ENCODE peak calls at places on chromosomes 12 and 14, in ten cellular contexts. One of them, this sample, is unnamed.

GRCh38 chr12:70919597-70920035 is 922 bp downstream of the PTPRR start:
- DNase-seq in ovary: no peak
- DNase-seq in A549: no peak
- DNase-seq in HepG2: no peak
- DNase-seq in transverse colon: no peak
- DNase-seq in suprapubic skin: no peak
- DNase-seq in stomach: no peak
- DNase-seq in H1: no peak
- DNase-seq in K562: no peak
- DNase-seq in SK-N-SH: peak; percentile 48
- DNase-seq in this sample: no peak

GRCh38 chr14:30330452-30330851 is 228.5 kb upstream of the G2E3 start:
- DNase-seq in ovary: no peak
- DNase-seq in A549: no peak
- DNase-seq in HepG2: no peak
- DNase-seq in transverse colon: no peak
- DNase-seq in suprapubic skin: no peak
- DNase-seq in stomach: no peak
- DNase-seq in H1: no peak
- DNase-seq in K562: peak; percentile 29
- DNase-seq in SK-N-SH: peak; percentile 8
- DNase-seq in this sample: no peak

GRCh38 chr14:38316922-38317321 is 61.0 kb upstream of the CLEC14A start:
- DNase-seq in ovary: no peak
- DNase-seq in A549: no peak
- DNase-seq in HepG2: no peak
- DNase-seq in transverse colon: no peak
- DNase-seq in suprapubic skin: no peak
- DNase-seq in stomach: no peak
- DNase-seq in H1: no peak
- DNase-seq in K562: no peak
- DNase-seq in SK-N-SH: no peak
- DNase-seq in this sample: no peak

GRCh38 chr14:77033622-77034521 is 5.4 kb upstream of the IRF2BPL start:
- DNase-seq in ovary: peak; percentile 80
- DNase-seq in A549: peak; percentile 92
- DNase-seq in HepG2: peak; percentile 81
- DNase-seq in transverse colon: peak; percentile 89
- DNase-seq in suprapubic skin: peak; percentile 92
- DNase-seq in stomach: peak; percentile 82
- DNase-seq in H1: peak; percentile 90
- DNase-seq in K562: no peak
- DNase-seq in SK-N-SH: peak; percentile 91
- DNase-seq in this sample: peak; percentile 72

GRCh38 chr12:88934163-88934747 is 354.0 kb upstream of the KITLG start:
- DNase-seq in ovary: no peak
- DNase-seq in A549: no peak
- DNase-seq in HepG2: no peak
- DNase-seq in transverse colon: no peak
- DNase-seq in suprapubic skin: no peak
- DNase-seq in stomach: no peak
- DNase-seq in H1: no peak
- DNase-seq in K562: no peak
- DNase-seq in SK-N-SH: no peak
- DNase-seq in this sample: no peak

GRCh38 chr14:34711169-34711568 is 3.2 kb downstream of the CFL2 start:
- DNase-seq in ovary: no peak
- DNase-seq in A549: no peak
- DNase-seq in HepG2: no peak
- DNase-seq in transverse colon: peak; percentile 13
- DNase-seq in suprapubic skin: no peak
- DNase-seq in stomach: no peak
- DNase-seq in H1: no peak
- DNase-seq in K562: no peak
- DNase-seq in SK-N-SH: peak; percentile 59
- DNase-seq in this sample: no peak

GRCh38 chr14:51428981-51429380 is 188.9 kb downstream of the TMX1 start:
- DNase-seq in ovary: no peak
- DNase-seq in A549: no peak
- DNase-seq in HepG2: no peak
- DNase-seq in transverse colon: no peak
- DNase-seq in suprapubic skin: no peak
- DNase-seq in stomach: no peak
- DNase-seq in H1: no peak
- DNase-seq in K562: no peak
- DNase-seq in SK-N-SH: no peak
- DNase-seq in this sample: no peak

GRCh38 chr12:95529693-95530225 is 21.5 kb downstream of the USP44 start:
- DNase-seq in ovary: no peak
- DNase-seq in A549: no peak
- DNase-seq in HepG2: no peak
- DNase-seq in transverse colon: no peak
- DNase-seq in suprapubic skin: no peak
- DNase-seq in stomach: no peak
- DNase-seq in H1: no peak
- DNase-seq in K562: no peak
- DNase-seq in SK-N-SH: no peak
- DNase-seq in this sample: no peak

GRCh38 chr12:66662179-66662578 is 16.7 kb downstream of the GRIP1 start:
- DNase-seq in ovary: no peak
- DNase-seq in A549: no peak
- DNase-seq in HepG2: no peak
- DNase-seq in transverse colon: no peak
- DNase-seq in suprapubic skin: no peak
- DNase-seq in stomach: no peak
- DNase-seq in H1: no peak
- DNase-seq in K562: no peak
- DNase-seq in SK-N-SH: no peak
- DNase-seq in this sample: no peak

GRCh38 chr14:39351708-39352107 is 80.5 kb downstream of the FBXO33 start:
- DNase-seq in ovary: no peak
- DNase-seq in A549: no peak
- DNase-seq in HepG2: no peak
- DNase-seq in transverse colon: no peak
- DNase-seq in suprapubic skin: no peak
- DNase-seq in stomach: no peak
- DNase-seq in H1: no peak
- DNase-seq in K562: no peak
- DNase-seq in SK-N-SH: no peak
- DNase-seq in this sample: no peak

GRCh38 chr14:96626121-96626768 is 124.1 kb downstream of the PAPOLA start:
- DNase-seq in ovary: no peak
- DNase-seq in A549: no peak
- DNase-seq in HepG2: no peak
- DNase-seq in transverse colon: peak; percentile 1
- DNase-seq in suprapubic skin: no peak
- DNase-seq in stomach: no peak
- DNase-seq in H1: no peak
- DNase-seq in K562: no peak
- DNase-seq in SK-N-SH: no peak
- DNase-seq in this sample: no peak

GRCh38 chr14:68199465-68200145 is 380.0 kb downstream of the RAD51B start:
- DNase-seq in ovary: peak; percentile 51
- DNase-seq in A549: no peak
- DNase-seq in HepG2: no peak
- DNase-seq in transverse colon: no peak
- DNase-seq in suprapubic skin: no peak
- DNase-seq in stomach: peak; percentile 50
- DNase-seq in H1: peak; percentile 52
- DNase-seq in K562: no peak
- DNase-seq in SK-N-SH: no peak
- DNase-seq in this sample: no peak

GRCh38 chr14:34465069-34465859 is 3.2 kb upstream of the SPTSSA start:
- DNase-seq in ovary: no peak
- DNase-seq in A549: no peak
- DNase-seq in HepG2: peak; percentile 54
- DNase-seq in transverse colon: no peak
- DNase-seq in suprapubic skin: no peak
- DNase-seq in stomach: no peak
- DNase-seq in H1: no peak
- DNase-seq in K562: peak; percentile 45
- DNase-seq in SK-N-SH: no peak
- DNase-seq in this sample: no peak

DNA sequence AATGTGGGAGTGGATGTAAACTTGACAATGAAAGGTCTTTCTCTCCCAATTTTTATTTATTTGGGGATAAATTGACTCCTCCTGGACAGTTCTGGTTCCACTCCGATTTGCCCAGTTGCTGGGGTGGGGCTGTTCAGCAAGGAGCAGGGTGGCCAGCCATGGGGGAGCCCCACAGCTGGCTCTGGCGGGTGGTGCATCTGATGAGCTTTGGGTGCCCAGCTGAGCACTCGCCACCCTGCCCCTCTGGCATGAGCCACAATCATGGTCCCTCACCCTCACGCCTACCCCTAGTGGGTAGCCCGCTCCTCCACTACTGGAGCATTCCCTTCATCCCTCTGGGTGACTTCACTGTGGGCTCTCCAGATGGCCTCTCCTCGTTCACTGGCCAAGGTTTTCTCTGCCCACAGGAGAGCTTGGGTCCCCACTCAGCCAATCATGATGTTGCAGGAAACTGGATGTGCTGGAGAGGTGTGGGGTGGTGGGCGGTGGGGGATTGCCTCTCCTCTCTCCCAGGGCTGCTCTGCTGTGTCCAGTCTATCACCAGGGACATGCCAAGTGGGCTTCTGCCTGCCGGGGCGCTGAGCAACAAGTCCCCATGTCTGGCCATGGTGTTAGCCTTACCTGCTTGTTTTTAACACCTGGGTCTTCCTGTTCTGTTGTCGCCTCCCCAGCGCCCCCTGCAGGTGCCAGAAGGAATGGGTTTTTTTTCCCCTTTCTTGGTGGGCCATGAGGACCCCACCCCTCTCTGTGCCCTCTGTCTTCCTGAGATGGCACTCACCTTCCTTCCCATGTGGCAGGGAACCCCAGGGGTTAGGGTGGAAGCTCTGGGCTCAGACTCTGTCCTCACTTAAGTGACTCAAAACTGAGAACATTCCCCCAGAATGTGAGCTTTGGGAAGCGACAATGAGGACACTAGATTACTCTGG is 3.4 kb downstream of the CYP46A1 start:
- DNase-seq in ovary: peak; percentile 5
- DNase-seq in A549: no peak
- DNase-seq in HepG2: peak; percentile 19
- DNase-seq in transverse colon: no peak
- DNase-seq in suprapubic skin: no peak
- DNase-seq in stomach: no peak
- DNase-seq in H1: peak; percentile 93
- DNase-seq in K562: peak; percentile 18
- DNase-seq in SK-N-SH: no peak
- DNase-seq in this sample: no peak
- TF ChIP-seq EP300 in ovary: no peak
- TF ChIP-seq EP300 in A549: no peak
- TF ChIP-seq EP300 in HepG2: no peak
- TF ChIP-seq EP300 in transverse colon: no peak
- TF ChIP-seq EP300 in suprapubic skin: no peak
- TF ChIP-seq EP300 in stomach: no peak
- TF ChIP-seq EP300 in H1: no peak
- TF ChIP-seq EP300 in K562: no peak
- TF ChIP-seq EP300 in SK-N-SH: no peak
- TF ChIP-seq EP300 in this sample: no peak

GRCh38 chr14:22713631-22713950 is 52.9 kb upstream of the OXA1L start:
- DNase-seq in ovary: no peak
- DNase-seq in A549: no peak
- DNase-seq in HepG2: no peak
- DNase-seq in transverse colon: no peak
- DNase-seq in suprapubic skin: no peak
- DNase-seq in stomach: no peak
- DNase-seq in H1: no peak
- DNase-seq in K562: no peak
- DNase-seq in SK-N-SH: no peak
- DNase-seq in this sample: no peak
- TF ChIP-seq CTCF in ovary: no peak
- TF ChIP-seq CTCF in A549: no peak
- TF ChIP-seq CTCF in HepG2: no peak
- TF ChIP-seq CTCF in transverse colon: no peak
- TF ChIP-seq CTCF in suprapubic skin: no peak
- TF ChIP-seq CTCF in stomach: no peak
- TF ChIP-seq CTCF in H1: no peak
- TF ChIP-seq CTCF in K562: no peak
- TF ChIP-seq CTCF in SK-N-SH: no peak
- TF ChIP-seq CTCF in this sample: no peak

GRCh38 chr12:55972906-55973597 is 826 bp upstream of the RAB5B start:
- DNase-seq in ovary: no peak
- DNase-seq in A549: no peak
- DNase-seq in HepG2: no peak
- DNase-seq in transverse colon: peak; percentile 18
- DNase-seq in suprapubic skin: no peak
- DNase-seq in stomach: no peak
- DNase-seq in H1: no peak
- DNase-seq in K562: no peak
- DNase-seq in SK-N-SH: no peak
- DNase-seq in this sample: peak; percentile 31
- TF ChIP-seq EP300 in ovary: no peak
- TF ChIP-seq EP300 in A549: no peak
- TF ChIP-seq EP300 in HepG2: no peak
- TF ChIP-seq EP300 in transverse colon: no peak
- TF ChIP-seq EP300 in suprapubic skin: no peak
- TF ChIP-seq EP300 in stomach: no peak
- TF ChIP-seq EP300 in H1: no peak
- TF ChIP-seq EP300 in K562: no peak
- TF ChIP-seq EP300 in SK-N-SH: no peak
- TF ChIP-seq EP300 in this sample: no peak

GRCh38 chr12:3000548-3001275 is 41.5 kb downstream of the TEAD4 start:
- DNase-seq in ovary: no peak
- DNase-seq in A549: peak; percentile 28
- DNase-seq in HepG2: peak; percentile 9
- DNase-seq in transverse colon: no peak
- DNase-seq in suprapubic skin: no peak
- DNase-seq in stomach: no peak
- DNase-seq in H1: no peak
- DNase-seq in K562: peak; percentile 46
- DNase-seq in SK-N-SH: no peak
- DNase-seq in this sample: no peak

GRCh38 chr12:3002636-3003035 is 43.4 kb downstream of the TEAD4 start:
- DNase-seq in ovary: no peak
- DNase-seq in A549: no peak
- DNase-seq in HepG2: no peak
- DNase-seq in transverse colon: no peak
- DNase-seq in suprapubic skin: no peak
- DNase-seq in stomach: no peak
- DNase-seq in H1: no peak
- DNase-seq in K562: no peak
- DNase-seq in SK-N-SH: no peak
- DNase-seq in this sample: no peak

GRCh38 chr12:3005736-3006135 is 46.5 kb downstream of the TEAD4 start:
- DNase-seq in ovary: no peak
- DNase-seq in A549: no peak
- DNase-seq in HepG2: no peak
- DNase-seq in transverse colon: no peak
- DNase-seq in suprapubic skin: no peak
- DNase-seq in stomach: no peak
- DNase-seq in H1: no peak
- DNase-seq in K562: no peak
- DNase-seq in SK-N-SH: no peak
- DNase-seq in this sample: no peak

GRCh38 chr12:3004655-3005565 is 45.7 kb downstream of the TEAD4 start:
- DNase-seq in ovary: no peak
- DNase-seq in A549: peak; percentile 55
- DNase-seq in HepG2: no peak
- DNase-seq in transverse colon: no peak
- DNase-seq in suprapubic skin: no peak
- DNase-seq in stomach: no peak
- DNase-seq in H1: no peak
- DNase-seq in K562: no peak
- DNase-seq in SK-N-SH: peak; percentile 85
- DNase-seq in this sample: no peak

GRCh38 chr12:3003593-3003992 is 44.4 kb downstream of the TEAD4 start:
- DNase-seq in ovary: no peak
- DNase-seq in A549: no peak
- DNase-seq in HepG2: no peak
- DNase-seq in transverse colon: no peak
- DNase-seq in suprapubic skin: no peak
- DNase-seq in stomach: no peak
- DNase-seq in H1: no peak
- DNase-seq in K562: no peak
- DNase-seq in SK-N-SH: no peak
- DNase-seq in this sample: no peak
- TF ChIP-seq CTCF in ovary: no peak
- TF ChIP-seq CTCF in A549: no peak
- TF ChIP-seq CTCF in HepG2: no peak
- TF ChIP-seq CTCF in transverse colon: no peak
- TF ChIP-seq CTCF in suprapubic skin: no peak
- TF ChIP-seq CTCF in stomach: no peak
- TF ChIP-seq CTCF in H1: peak; percentile 17
- TF ChIP-seq CTCF in K562: no peak
- TF ChIP-seq CTCF in SK-N-SH: no peak
- TF ChIP-seq CTCF in this sample: no peak

This sample was measured in tibial nerve.